ENCODE peak calls at places on chromosomes 6 and 20, in ten cellular contexts. Q is neural crest cell, P is cardiac muscle cell, B is foreskin fibroblast, E is ovary, N is cardiac fibroblast, X is breast epithelium, I is Peyer's patch, Y is H9, D is OCI-LY7. R is an unnamed sample.

GRCh38 chr20:41412324-41412723 is 45.7 kb upstream of the EMILIN3 start:
- DNase-seq in I (no peak), Y (no peak), X (no peak), N (no peak), D (no peak), B (no peak), Q (no peak), P (no peak), E (no peak), R (no peak)

GRCh38 chr6:25882066-25882496 is 8.0 kb upstream of the SLC17A3 start:
- DNase-seq in B (peak), E (peak), I (peak), X (no peak), Q (no peak), Y (peak), N (no peak), P (peak), D (no peak), R (peak)

GRCh38 chr6:142378138-142378875 is 76.5 kb downstream of the ADGRG6 start:
- DNase-seq in E (no peak), N (peak), X (no peak), I (no peak), P (peak), Y (no peak), D (no peak), B (peak), Q (no peak), R (no peak)

GRCh38 chr6:130981409-130981808 is 81.6 kb downstream of the EPB41L2 start:
- DNase-seq in P (no peak), N (peak), Y (no peak), X (no peak), E (no peak), D (no peak), B (peak), I (no peak), Q (no peak), R (no peak)

GRCh38 chr6:24740861-24741260 is 21.9 kb upstream of the C6orf62 start:
- DNase-seq in B (peak), Q (no peak), D (no peak), I (no peak), Y (no peak), P (no peak), E (no peak), N (no peak), X (no peak), R (no peak)

GRCh38 chr6:38214159-38214558 is 394.6 kb downstream of the ZFAND3 start:
- DNase-seq in B (no peak), D (no peak), Q (no peak), N (no peak), I (no peak), P (no peak), X (no peak), Y (no peak), E (no peak), R (no peak)

GRCh38 chr6:169868458-169868857 is 117.0 kb downstream of the ERMARD start:
- DNase-seq in D (peak), I (peak), X (no peak), E (peak), B (no peak), Q (no peak), Y (no peak), P (no peak), N (no peak), R (peak)

GRCh38 chr20:4025679-4026078 is 10.3 kb upstream of the RNF24 start:
- DNase-seq in I (no peak), E (no peak), X (no peak), Q (no peak), P (no peak), N (peak), B (peak), Y (no peak), D (no peak), R (no peak)

GRCh38 chr6:45775026-45775697 is 240.5 kb downstream of the CLIC5 start:
- DNase-seq in P (no peak), Q (no peak), B (no peak), E (no peak), I (no peak), X (no peak), D (no peak), Y (no peak), N (no peak), R (no peak)

GRCh38 chr6:50217816-50218215 is 168.1 kb upstream of the DEFB112 start:
- DNase-seq in E (no peak), P (no peak), X (no peak), Q (no peak), N (no peak), Y (no peak), B (no peak), I (no peak), D (no peak), R (no peak)

GRCh38 chr20:38152175-38153010 is 12.7 kb downstream of the TGM2 start:
- DNase-seq in Q (no peak), P (no peak), E (peak), D (peak), N (peak), B (peak), X (no peak), Y (no peak), I (peak), R (peak)

GRCh38 chr6:116616757-116617093 is 446 bp downstream of the RSPH4A start:
- DNase-seq in P (peak), N (no peak), Q (no peak), E (peak), D (no peak), Y (peak), I (no peak), X (no peak), B (no peak), R (peak)

GRCh38 chr20:47319517-47320252 is 36.8 kb downstream of the ZMYND8 start:
- DNase-seq in Y (peak), X (peak), I (peak), B (peak), D (no peak), N (peak), E (peak), P (peak), Q (no peak), R (no peak)

GRCh38 chr6:124670801-124671200 is 291.4 kb upstream of the RNF217 start:
- DNase-seq in B (no peak), N (no peak), D (peak), Y (no peak), P (no peak), X (no peak), I (no peak), Q (no peak), E (no peak), R (no peak)

GRCh38 chr6:109239918-109240321 is 142.3 kb downstream of the CD164 start:
- DNase-seq in D (no peak), Y (no peak), I (no peak), X (no peak), P (no peak), E (no peak), N (no peak), B (peak), Q (no peak), R (no peak)

GRCh38 chr6:64217721-64218603 is 582.4 kb downstream of the PHF3 start:
- DNase-seq in Q (no peak), E (no peak), N (peak), B (no peak), Y (no peak), X (no peak), D (no peak), I (no peak), P (no peak), R (peak)

GRCh38 chr6:77034161-77034560 is 429.1 kb downstream of the HTR1B start:
- DNase-seq in B (peak), X (no peak), E (no peak), I (no peak), P (peak), Q (no peak), N (peak), Y (peak), D (no peak), R (no peak)

GRCh38 chr20:688809-689208 is 13.2 kb upstream of the SCRT2 start:
- DNase-seq in X (no peak), E (no peak), Y (peak), D (no peak), B (peak), Q (no peak), P (no peak), N (no peak), I (no peak), R (no peak)

GRCh38 chr6:145245119-145245518 is 490.2 kb downstream of the EPM2A start:
- DNase-seq in N (peak), X (no peak), Q (no peak), I (no peak), B (peak), E (no peak), D (no peak), P (no peak), Y (no peak), R (no peak)

GRCh38 chr6:129112591-129112990 is 229.7 kb downstream of the LAMA2 start:
- DNase-seq in Y (no peak), Q (no peak), B (no peak), E (no peak), I (no peak), X (no peak), P (no peak), D (no peak), N (peak), R (no peak)

GRCh38 chr20:28562510-28562898 is 2695.0 kb upstream of the DEFB115 start:
- DNase-seq in E (no peak), X (no peak), P (no peak), I (no peak), D (no peak), Q (no peak), Y (no peak), B (peak), N (peak), R (no peak)

GRCh38 chr6:74713941-74714340 is 491.9 kb downstream of the COL12A1 start:
- DNase-seq in N (no peak), Y (no peak), P (no peak), I (no peak), B (no peak), Q (no peak), X (no peak), E (no peak), D (no peak), R (no peak)

GRCh38 chr6:56023829-56024228 is 148.4 kb upstream of the BMP5 start:
- DNase-seq in E (no peak), I (no peak), D (no peak), B (no peak), P (no peak), N (no peak), X (no peak), Y (no peak), Q (no peak), R (no peak)

GRCh38 chr6:56024931-56025330 is 149.5 kb upstream of the BMP5 start:
- DNase-seq in I (no peak), B (no peak), N (no peak), X (no peak), E (no peak), P (no peak), D (no peak), Q (no peak), Y (no peak), R (no peak)

GRCh38 chr6:56019973-56020372 is 144.6 kb upstream of the BMP5 start:
- DNase-seq in I (no peak), E (no peak), N (no peak), Y (no peak), Q (no peak), B (peak), P (no peak), X (no peak), D (no peak), R (no peak)

GRCh38 chr6:56022678-56023077 is 147.3 kb upstream of the BMP5 start:
- DNase-seq in N (no peak), Q (no peak), X (no peak), B (no peak), I (no peak), Y (no peak), E (no peak), D (no peak), P (no peak), R (no peak)

DNA sequence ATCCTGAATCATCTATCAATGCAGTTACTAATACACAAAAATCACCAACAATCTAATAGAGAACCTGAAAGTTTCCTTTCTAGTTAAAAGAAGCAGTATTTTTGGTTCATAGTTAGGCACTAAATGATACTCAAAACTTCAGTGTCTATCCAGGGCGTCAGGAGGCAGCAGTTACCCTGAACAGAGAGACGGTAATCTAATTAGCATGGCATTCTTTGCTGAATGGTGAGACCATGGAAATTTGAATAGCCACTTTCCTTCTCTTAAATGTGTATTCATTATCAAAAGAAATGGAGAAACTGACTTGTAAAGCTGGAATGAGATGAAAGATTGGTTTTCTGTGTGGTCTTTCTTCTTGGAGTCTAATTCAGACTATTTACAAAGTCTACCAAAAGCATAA is 146.6 kb upstream of the BMP5 start:
- DNase-seq in I (no peak), X (no peak), E (no peak), B (no peak), P (no peak), Q (no peak), Y (peak), D (no peak), N (no peak), R (no peak)
- TF ChIP-seq CTCF in I (no peak), X (no peak), E (no peak), B (no peak), P (peak), Q (no peak), Y (peak), D (no peak), N (no peak), R (no peak)

DNA sequence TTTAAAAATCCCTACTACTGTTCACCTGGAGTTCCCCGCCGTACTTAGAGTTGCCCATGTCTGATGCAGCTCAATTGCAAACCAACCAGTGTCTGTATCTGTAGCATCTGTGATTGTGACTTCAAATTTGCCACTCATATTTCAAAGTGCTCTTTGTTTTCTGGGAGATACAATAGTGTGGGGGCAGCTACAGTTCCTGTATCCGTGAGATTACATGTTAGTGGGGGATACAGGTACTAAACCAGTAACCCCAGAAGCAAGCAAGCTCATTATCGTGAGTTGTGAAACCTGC is 140.9 kb downstream of the ANKRD60 start:
- DNase-seq in N (no peak), X (no peak), B (no peak), Q (no peak), D (no peak), Y (no peak), P (no peak), I (no peak), E (no peak), R (no peak)
- TF ChIP-seq CTCF in N (no peak), X (no peak), B (no peak), Q (no peak), D (peak), Y (no peak), P (no peak), I (no peak), E (no peak), R (no peak)

GRCh38 chr6:127210725-127211124 is 55.9 kb upstream of the RNF146 start:
- DNase-seq in B (no peak), D (no peak), P (no peak), Y (no peak), Q (no peak), E (no peak), I (no peak), X (no peak), N (no peak), R (no peak)
- TF ChIP-seq CTCF in B (no peak), D (no peak), P (no peak), Y (no peak), Q (no peak), E (no peak), I (no peak), X (no peak), N (no peak), R (no peak)

GRCh38 chr6:87701676-87702588 is at the start of gene AKIRIN2:
- DNase-seq in I (peak), D (peak), X (peak), P (peak), N (peak), E (peak), Y (peak), Q (peak), B (peak), R (peak)

GRCh38 chr6:87699576-87699975 is 2.5 kb downstream of the AKIRIN2 start:
- DNase-seq in X (no peak), E (no peak), P (no peak), N (no peak), Q (no peak), Y (no peak), I (no peak), D (no peak), B (no peak), R (no peak)

GRCh38 chr6:87702589-87702945 is 534 bp upstream of the AKIRIN2 start:
- DNase-seq in E (no peak), N (peak), Y (no peak), I (no peak), P (peak), X (no peak), Q (no peak), D (peak), B (peak), R (no peak)

GRCh38 chr6:87700351-87700728 is 1.7 kb downstream of the AKIRIN2 start:
- DNase-seq in Y (no peak), D (no peak), P (no peak), I (no peak), Q (no peak), E (no peak), X (no peak), B (no peak), N (peak), R (no peak)

GRCh38 chr6:87700729-87701675 is 1.0 kb downstream of the AKIRIN2 start:
- DNase-seq in D (peak), N (peak), Q (peak), E (peak), I (peak), P (peak), Y (no peak), B (peak), X (peak), R (peak)
- TF ChIP-seq CTCF in D (peak), N (no peak), Q (no peak), E (no peak), I (no peak), P (no peak), Y (no peak), B (no peak), X (no peak), R (peak)

GRCh38 chr6:111691345-111692225 is 85.9 kb upstream of the TRAF3IP2 start:
- DNase-seq in E (no peak), N (peak), I (no peak), P (peak), B (peak), Y (no peak), X (no peak), D (no peak), Q (no peak), R (no peak)
- TF ChIP-seq CTCF in E (no peak), N (no peak), I (no peak), P (no peak), B (no peak), Y (no peak), X (no peak), D (no peak), Q (no peak), R (no peak)